ENCODE peak calls at places on chromosome 15, in four cellular contexts. M is stimulated activated naive CD8-positive, alpha-beta T cell treated with anti-CD3 and anti-CD28 coated beads, Interleukin-15, amount 100 ng/mL, for 72 hours; U is H54; D is CD8-positive, alpha-beta memory T cell. G is an unnamed sample.

GRCh38 chr15:27935328-27935727 is 163.8 kb downstream of the OCA2 start:
- DNase-seq in M (no peak), D (no peak), U (no peak), G (no peak)

GRCh38 chr15:71325461-71325860 is 210.2 kb downstream of the THSD4 start:
- DNase-seq in D (no peak), U (no peak), M (no peak), G (peak; percentile 57)

GRCh38 chr15:82165948-82166376 is 96.6 kb downstream of the EFL1 start:
- DNase-seq in U (no peak), M (no peak), D (no peak), G (peak; percentile 38)

GRCh38 chr15:34708422-34708821 is 46.4 kb downstream of the GJD2 start:
- DNase-seq in D (no peak), U (no peak), M (no peak), G (peak; percentile 54)

GRCh38 chr15:73935547-73935946 is 9.3 kb downstream of the LOXL1 start:
- DNase-seq in U (no peak), M (no peak), D (no peak), G (no peak)

GRCh38 chr15:66841953-66842681 is 140.1 kb downstream of the SMAD6 start:
- DNase-seq in M (no peak), U (peak; percentile 89), D (no peak), G (peak; percentile 92)

GRCh38 chr15:68389936-68390790 is 41.8 kb downstream of the ITGA11 start:
- DNase-seq in D (no peak), U (no peak), M (peak; percentile 17), G (no peak)

GRCh38 chr15:58146734-58147133 is 8.6 kb downstream of the AQP9 start:
- DNase-seq in U (peak; percentile 5), M (no peak), D (no peak), G (peak; percentile 77)

GRCh38 chr15:100031665-100032357 is 298.6 kb upstream of the LYSMD4 start:
- DNase-seq in D (no peak), U (no peak), M (no peak), G (no peak)

GRCh38 chr15:38263996-38264395 is 11.4 kb downstream of the SPRED1 start:
- DNase-seq in U (no peak), D (no peak), M (no peak), G (peak; percentile 39)

GRCh38 chr15:87354661-87355410 is 901.7 kb downstream of the NTRK3 start:
- DNase-seq in D (no peak), M (no peak), U (peak; percentile 11), G (peak; percentile 9)

GRCh38 chr15:33608714-33609113 is 297.9 kb downstream of the RYR3 start:
- DNase-seq in M (no peak), D (no peak), U (no peak), G (no peak)

GRCh38 chr15:90449206-90449735 is 61.2 kb downstream of the IQGAP1 start:
- DNase-seq in D (no peak), U (peak; percentile 11), M (no peak), G (no peak)

GRCh38 chr15:33852570-33852969 is 115.7 kb upstream of the CHRM5 start:
- DNase-seq in U (peak; percentile 49), M (no peak), D (no peak), G (no peak)

GRCh38 chr15:73369073-73369694 is 426 bp upstream of the HCN4 start:
- DNase-seq in M (no peak), U (no peak), D (no peak), G (no peak)

GRCh38 chr15:73818308-73818985 is 54.9 kb upstream of the TBC1D21 start:
- DNase-seq in U (no peak), D (no peak), M (no peak), G (no peak)

GRCh38 chr15:45395956-45396355 is 17.6 kb upstream of the GATM start:
- DNase-seq in D (no peak), U (no peak), M (no peak), G (no peak)

GRCh38 chr15:22960126-22960525 is 20.0 kb downstream of the CYFIP1 start:
- DNase-seq in U (no peak), D (no peak), M (no peak), G (no peak)

GRCh38 chr15:65420975-65421359 is 1.8 kb downstream of the IGDCC4 start:
- DNase-seq in D (no peak), M (no peak), U (no peak), G (no peak)